ENCODE peak calls at places on chromosomes 4 and X, in nine cellular contexts. One of them, this sample, is unnamed.

GRCh38 chr4:88009871-88010270 is 2.4 kb downstream of the PKD2 start:
- DNase-seq in thyroid gland: no peak
- DNase-seq in cardiac muscle cell: no peak
- DNase-seq in GM12865: no peak
- DNase-seq in cardiac fibroblast: no peak
- DNase-seq in ovary: no peak
- DNase-seq in AG10803: no peak
- DNase-seq in sigmoid colon: no peak
- DNase-seq in WERI-Rb-1: no peak
- DNase-seq in this sample: no peak

GRCh38 chr4:88422403-88422802 is 34.5 kb upstream of the HERC5 start:
- DNase-seq in cardiac fibroblast: no peak
- DNase-seq in AG10803: no peak
- DNase-seq in sigmoid colon: no peak
- DNase-seq in WERI-Rb-1: no peak
- DNase-seq in thyroid gland: no peak
- DNase-seq in GM12865: no peak
- DNase-seq in ovary: no peak
- DNase-seq in cardiac muscle cell: no peak
- DNase-seq in this sample: no peak

GRCh38 chr4:57034571-57034970 is 55.9 kb downstream of the POLR2B start:
- DNase-seq in AG10803: peak
- DNase-seq in ovary: no peak
- DNase-seq in sigmoid colon: no peak
- DNase-seq in GM12865: no peak
- DNase-seq in cardiac muscle cell: no peak
- DNase-seq in cardiac fibroblast: no peak
- DNase-seq in WERI-Rb-1: no peak
- DNase-seq in thyroid gland: no peak
- DNase-seq in this sample: no peak

GRCh38 chrX:23598561-23598960 is 68.7 kb upstream of the PRDX4 start:
- DNase-seq in AG10803: no peak
- DNase-seq in thyroid gland: no peak
- DNase-seq in cardiac muscle cell: no peak
- DNase-seq in cardiac fibroblast: no peak
- DNase-seq in ovary: no peak
- DNase-seq in GM12865: no peak
- DNase-seq in sigmoid colon: no peak
- DNase-seq in WERI-Rb-1: no peak
- DNase-seq in this sample: no peak

GRCh38 chr4:184854673-184855072 is 28.9 kb upstream of the ACSL1 start:
- DNase-seq in cardiac muscle cell: no peak
- DNase-seq in thyroid gland: no peak
- DNase-seq in GM12865: peak
- DNase-seq in WERI-Rb-1: no peak
- DNase-seq in cardiac fibroblast: no peak
- DNase-seq in AG10803: no peak
- DNase-seq in sigmoid colon: no peak
- DNase-seq in ovary: no peak
- DNase-seq in this sample: no peak

GRCh38 chr4:53365121-53365485 is 758 bp downstream of the SCFD2 start:
- DNase-seq in sigmoid colon: no peak
- DNase-seq in ovary: no peak
- DNase-seq in cardiac muscle cell: peak
- DNase-seq in WERI-Rb-1: no peak
- DNase-seq in AG10803: no peak
- DNase-seq in GM12865: peak
- DNase-seq in thyroid gland: no peak
- DNase-seq in cardiac fibroblast: peak
- DNase-seq in this sample: peak

GRCh38 chrX:12245650-12246645 is 107.7 kb downstream of the FRMPD4 start:
- DNase-seq in cardiac muscle cell: no peak
- DNase-seq in ovary: no peak
- DNase-seq in WERI-Rb-1: no peak
- DNase-seq in thyroid gland: no peak
- DNase-seq in sigmoid colon: no peak
- DNase-seq in cardiac fibroblast: peak
- DNase-seq in GM12865: no peak
- DNase-seq in AG10803: peak
- DNase-seq in this sample: peak

GRCh38 chr4:112765317-112765989 is 128.5 kb downstream of the LARP7 start:
- DNase-seq in thyroid gland: no peak
- DNase-seq in GM12865: peak
- DNase-seq in cardiac fibroblast: peak
- DNase-seq in cardiac muscle cell: peak
- DNase-seq in sigmoid colon: no peak
- DNase-seq in ovary: no peak
- DNase-seq in WERI-Rb-1: no peak
- DNase-seq in AG10803: no peak
- DNase-seq in this sample: peak

GRCh38 chr4:29052266-29052665 is 1667.9 kb upstream of the PCDH7 start:
- DNase-seq in AG10803: no peak
- DNase-seq in ovary: no peak
- DNase-seq in thyroid gland: no peak
- DNase-seq in GM12865: no peak
- DNase-seq in cardiac fibroblast: no peak
- DNase-seq in sigmoid colon: no peak
- DNase-seq in cardiac muscle cell: no peak
- DNase-seq in WERI-Rb-1: no peak
- DNase-seq in this sample: no peak

GRCh38 chr4:144820706-144821105 is 174.8 kb downstream of the HHIP start:
- DNase-seq in cardiac fibroblast: peak
- DNase-seq in cardiac muscle cell: no peak
- DNase-seq in sigmoid colon: no peak
- DNase-seq in ovary: no peak
- DNase-seq in WERI-Rb-1: no peak
- DNase-seq in thyroid gland: no peak
- DNase-seq in GM12865: no peak
- DNase-seq in AG10803: peak
- DNase-seq in this sample: peak

GRCh38 chr4:185640809-185641675 is 105.7 kb upstream of the PDLIM3 start:
- DNase-seq in AG10803: peak
- DNase-seq in WERI-Rb-1: peak
- DNase-seq in cardiac muscle cell: peak
- DNase-seq in ovary: no peak
- DNase-seq in cardiac fibroblast: peak
- DNase-seq in thyroid gland: no peak
- DNase-seq in sigmoid colon: no peak
- DNase-seq in GM12865: peak
- DNase-seq in this sample: peak

GRCh38 chr4:98566491-98567008 is 91.9 kb downstream of the TSPAN5 start:
- DNase-seq in cardiac fibroblast: peak
- DNase-seq in cardiac muscle cell: peak
- DNase-seq in WERI-Rb-1: peak
- DNase-seq in AG10803: peak
- DNase-seq in thyroid gland: no peak
- DNase-seq in ovary: no peak
- DNase-seq in sigmoid colon: peak
- DNase-seq in GM12865: no peak
- DNase-seq in this sample: peak

GRCh38 chr4:79597266-79597665 is 189.2 kb upstream of the GK2 start:
- DNase-seq in WERI-Rb-1: no peak
- DNase-seq in cardiac muscle cell: no peak
- DNase-seq in sigmoid colon: no peak
- DNase-seq in cardiac fibroblast: peak
- DNase-seq in AG10803: peak
- DNase-seq in GM12865: no peak
- DNase-seq in thyroid gland: no peak
- DNase-seq in ovary: no peak
- DNase-seq in this sample: peak

GRCh38 chr4:152515678-152516077 is 20.2 kb downstream of the FBXW7 start:
- DNase-seq in cardiac muscle cell: no peak
- DNase-seq in cardiac fibroblast: peak
- DNase-seq in AG10803: peak
- DNase-seq in thyroid gland: no peak
- DNase-seq in WERI-Rb-1: no peak
- DNase-seq in sigmoid colon: no peak
- DNase-seq in ovary: no peak
- DNase-seq in GM12865: no peak
- DNase-seq in this sample: peak

GRCh38 chr4:7160951-7161440 is 31.3 kb upstream of the SORCS2 start:
- DNase-seq in WERI-Rb-1: no peak
- DNase-seq in GM12865: no peak
- DNase-seq in sigmoid colon: peak
- DNase-seq in cardiac fibroblast: no peak
- DNase-seq in thyroid gland: no peak
- DNase-seq in AG10803: no peak
- DNase-seq in ovary: no peak
- DNase-seq in cardiac muscle cell: no peak
- DNase-seq in this sample: no peak

GRCh38 chrX:83845397-83845796 is 15.5 kb upstream of the CYLC1 start:
- DNase-seq in GM12865: peak
- DNase-seq in sigmoid colon: no peak
- DNase-seq in AG10803: peak
- DNase-seq in thyroid gland: no peak
- DNase-seq in cardiac fibroblast: peak
- DNase-seq in cardiac muscle cell: peak
- DNase-seq in WERI-Rb-1: peak
- DNase-seq in ovary: no peak
- DNase-seq in this sample: peak

GRCh38 chrX:151871244-151871643 is 41.4 kb upstream of the MAGEA4 start:
- DNase-seq in ovary: no peak
- DNase-seq in AG10803: peak
- DNase-seq in sigmoid colon: no peak
- DNase-seq in GM12865: no peak
- DNase-seq in cardiac muscle cell: no peak
- DNase-seq in thyroid gland: no peak
- DNase-seq in WERI-Rb-1: no peak
- DNase-seq in cardiac fibroblast: peak
- DNase-seq in this sample: peak

GRCh38 chrX:85111347-85111746 is 107.7 kb downstream of the APOOL start:
- DNase-seq in AG10803: peak
- DNase-seq in thyroid gland: no peak
- DNase-seq in cardiac fibroblast: peak
- DNase-seq in WERI-Rb-1: no peak
- DNase-seq in GM12865: no peak
- DNase-seq in ovary: no peak
- DNase-seq in cardiac muscle cell: peak
- DNase-seq in sigmoid colon: no peak
- DNase-seq in this sample: peak

GRCh38 chr4:55475394-55476243 is 71.1 kb downstream of the CLOCK start:
- DNase-seq in cardiac muscle cell: no peak
- DNase-seq in cardiac fibroblast: peak
- DNase-seq in thyroid gland: no peak
- DNase-seq in GM12865: peak
- DNase-seq in sigmoid colon: no peak
- DNase-seq in WERI-Rb-1: no peak
- DNase-seq in ovary: no peak
- DNase-seq in AG10803: peak
- DNase-seq in this sample: peak

GRCh38 chr4:97841512-97841911 is 301.8 kb downstream of the STPG2 start:
- DNase-seq in WERI-Rb-1: no peak
- DNase-seq in cardiac fibroblast: no peak
- DNase-seq in cardiac muscle cell: no peak
- DNase-seq in AG10803: no peak
- DNase-seq in thyroid gland: no peak
- DNase-seq in ovary: no peak
- DNase-seq in GM12865: no peak
- DNase-seq in sigmoid colon: no peak
- DNase-seq in this sample: no peak

GRCh38 chr4:58453956-58454355 is 1343.8 kb upstream of the IGFBP7 start:
- DNase-seq in AG10803: no peak
- DNase-seq in ovary: no peak
- DNase-seq in GM12865: peak
- DNase-seq in sigmoid colon: no peak
- DNase-seq in WERI-Rb-1: no peak
- DNase-seq in cardiac muscle cell: peak
- DNase-seq in thyroid gland: no peak
- DNase-seq in cardiac fibroblast: no peak
- DNase-seq in this sample: no peak
- TF ChIP-seq CTCF in AG10803: no peak
- TF ChIP-seq CTCF in ovary: no peak
- TF ChIP-seq CTCF in GM12865: no peak
- TF ChIP-seq CTCF in sigmoid colon: no peak
- TF ChIP-seq CTCF in WERI-Rb-1: no peak
- TF ChIP-seq CTCF in cardiac muscle cell: no peak
- TF ChIP-seq CTCF in thyroid gland: no peak
- TF ChIP-seq CTCF in cardiac fibroblast: no peak
- TF ChIP-seq CTCF in this sample: no peak

GRCh38 chrX:57607295-57608187 is 15.7 kb downstream of the ZXDB start:
- DNase-seq in ovary: no peak
- DNase-seq in GM12865: no peak
- DNase-seq in AG10803: no peak
- DNase-seq in cardiac fibroblast: no peak
- DNase-seq in cardiac muscle cell: peak
- DNase-seq in sigmoid colon: no peak
- DNase-seq in thyroid gland: no peak
- DNase-seq in WERI-Rb-1: peak
- DNase-seq in this sample: no peak
- H3K4me3 ChIP-seq in ovary: no peak
- H3K4me3 ChIP-seq in GM12865: no peak
- H3K4me3 ChIP-seq in AG10803: no peak
- H3K4me3 ChIP-seq in cardiac fibroblast: no peak
- H3K4me3 ChIP-seq in cardiac muscle cell: no peak
- H3K4me3 ChIP-seq in sigmoid colon: no peak
- H3K4me3 ChIP-seq in thyroid gland: no peak
- H3K4me3 ChIP-seq in WERI-Rb-1: peak
- H3K4me3 ChIP-seq in this sample: no peak

DNA sequence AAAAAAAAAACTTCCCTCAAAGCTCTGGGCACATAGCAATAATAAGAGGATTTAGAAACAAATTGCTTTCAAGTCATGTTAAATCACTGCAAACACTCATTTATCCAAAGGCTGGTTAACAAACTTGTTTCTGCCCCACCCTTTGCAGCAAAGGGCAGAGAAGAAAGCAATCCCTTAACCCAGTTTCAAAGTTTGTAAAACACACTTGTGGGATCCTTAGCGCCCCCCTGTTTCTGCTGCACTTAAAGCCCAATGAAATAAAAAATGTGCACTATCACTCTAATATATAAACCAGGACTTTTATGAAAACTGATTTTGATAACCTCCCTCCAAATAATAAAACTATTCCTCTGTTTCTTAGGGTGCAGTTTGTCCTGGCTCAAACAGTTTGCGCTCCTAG is 3.3 kb upstream of the PCDH10 start:
- DNase-seq in GM12865: no peak
- DNase-seq in WERI-Rb-1: no peak
- DNase-seq in sigmoid colon: no peak
- DNase-seq in ovary: no peak
- DNase-seq in cardiac fibroblast: no peak
- DNase-seq in AG10803: no peak
- DNase-seq in cardiac muscle cell: no peak
- DNase-seq in thyroid gland: no peak
- DNase-seq in this sample: no peak
- TF ChIP-seq CTCF in GM12865: no peak
- TF ChIP-seq CTCF in WERI-Rb-1: no peak
- TF ChIP-seq CTCF in sigmoid colon: no peak
- TF ChIP-seq CTCF in ovary: no peak
- TF ChIP-seq CTCF in cardiac fibroblast: no peak
- TF ChIP-seq CTCF in AG10803: no peak
- TF ChIP-seq CTCF in cardiac muscle cell: peak
- TF ChIP-seq CTCF in thyroid gland: no peak
- TF ChIP-seq CTCF in this sample: peak

GRCh38 chrX:110678591-110678990 is 117.0 kb downstream of the CHRDL1 start:
- DNase-seq in thyroid gland: no peak
- DNase-seq in cardiac fibroblast: no peak
- DNase-seq in cardiac muscle cell: peak
- DNase-seq in GM12865: no peak
- DNase-seq in sigmoid colon: no peak
- DNase-seq in AG10803: no peak
- DNase-seq in WERI-Rb-1: no peak
- DNase-seq in ovary: no peak
- DNase-seq in this sample: no peak

GRCh38 chrX:110671068-110671803 is 124.4 kb downstream of the CHRDL1 start:
- DNase-seq in cardiac fibroblast: no peak
- DNase-seq in WERI-Rb-1: no peak
- DNase-seq in cardiac muscle cell: no peak
- DNase-seq in ovary: no peak
- DNase-seq in thyroid gland: no peak
- DNase-seq in AG10803: no peak
- DNase-seq in GM12865: peak
- DNase-seq in sigmoid colon: no peak
- DNase-seq in this sample: no peak

GRCh38 chrX:110675866-110676265 is 119.8 kb downstream of the CHRDL1 start:
- DNase-seq in AG10803: no peak
- DNase-seq in GM12865: no peak
- DNase-seq in sigmoid colon: no peak
- DNase-seq in ovary: no peak
- DNase-seq in thyroid gland: no peak
- DNase-seq in cardiac muscle cell: no peak
- DNase-seq in cardiac fibroblast: no peak
- DNase-seq in WERI-Rb-1: no peak
- DNase-seq in this sample: no peak
- H3K4me3 ChIP-seq in AG10803: no peak
- H3K4me3 ChIP-seq in GM12865: no peak
- H3K4me3 ChIP-seq in sigmoid colon: no peak
- H3K4me3 ChIP-seq in ovary: no peak
- H3K4me3 ChIP-seq in thyroid gland: no peak
- H3K4me3 ChIP-seq in cardiac muscle cell: no peak
- H3K4me3 ChIP-seq in cardiac fibroblast: no peak
- H3K4me3 ChIP-seq in WERI-Rb-1: no peak
- H3K4me3 ChIP-seq in this sample: no peak

This sample was measured in fibroblast of pulmonary artery.